ENCODE peak calls at places on chromosomes 13 and 19, in six cellular contexts. One of them, this sample, is unnamed. For H3K27me3, the result is how much of the 10 kb centered on the place peaks cover.

GRCh38 chr13:41858783-41859182 is 102.1 kb downstream of the VWA8 start:
- DNase-seq in fibroblast of lung: no peak
- DNase-seq in GM23338: no peak
- DNase-seq in AG04450: no peak
- DNase-seq in tibial artery: no peak
- DNase-seq in aorta: no peak
- DNase-seq in this sample: no peak

GRCh38 chr19:17686592-17687042 is 1.5 kb downstream of the UNC13A start:
- DNase-seq in aorta: peak
- DNase-seq in GM23338: peak
- DNase-seq in tibial artery: no peak
- DNase-seq in fibroblast of lung: no peak
- DNase-seq in AG04450: no peak
- DNase-seq in this sample: peak

GRCh38 chr13:97165527-97166425 is 56.4 kb upstream of the MBNL2 start:
- DNase-seq in aorta: no peak
- DNase-seq in AG04450: no peak
- DNase-seq in GM23338: no peak
- DNase-seq in fibroblast of lung: no peak
- DNase-seq in tibial artery: no peak
- DNase-seq in this sample: no peak

GRCh38 chr13:75417006-75417384 is 65.0 kb downstream of the TBC1D4 start:
- DNase-seq in aorta: no peak
- DNase-seq in GM23338: no peak
- DNase-seq in AG04450: no peak
- DNase-seq in fibroblast of lung: no peak
- DNase-seq in tibial artery: no peak
- DNase-seq in this sample: no peak

GRCh38 chr13:73417012-73417615 is 358.3 kb downstream of the KLF5 start:
- DNase-seq in tibial artery: no peak
- DNase-seq in GM23338: peak
- DNase-seq in AG04450: no peak
- DNase-seq in aorta: no peak
- DNase-seq in fibroblast of lung: no peak
- DNase-seq in this sample: no peak

GRCh38 chr13:101514695-101515275 is 62.3 kb downstream of the ITGBL1 start:
- DNase-seq in AG04450: peak
- DNase-seq in aorta: no peak
- DNase-seq in GM23338: peak
- DNase-seq in fibroblast of lung: peak
- DNase-seq in tibial artery: no peak
- DNase-seq in this sample: peak

GRCh38 chr19:33214621-33215020 is 11.0 kb downstream of the SLC7A10 start:
- DNase-seq in aorta: no peak
- DNase-seq in AG04450: no peak
- DNase-seq in GM23338: peak
- DNase-seq in fibroblast of lung: peak
- DNase-seq in tibial artery: no peak
- DNase-seq in this sample: peak

GRCh38 chr13:19561585-19561984 is 253 bp upstream of the TPTE2 start:
- DNase-seq in tibial artery: no peak
- DNase-seq in aorta: no peak
- DNase-seq in GM23338: no peak
- DNase-seq in fibroblast of lung: no peak
- DNase-seq in AG04450: no peak
- DNase-seq in this sample: no peak

GRCh38 chr13:109154146-109154545 is 524.7 kb downstream of the MYO16 start:
- DNase-seq in fibroblast of lung: peak
- DNase-seq in tibial artery: no peak
- DNase-seq in AG04450: no peak
- DNase-seq in aorta: no peak
- DNase-seq in GM23338: no peak
- DNase-seq in this sample: no peak

GRCh38 chr13:30618186-30618937 is 642 bp downstream of the USPL1 start:
- DNase-seq in aorta: no peak
- DNase-seq in tibial artery: peak
- DNase-seq in fibroblast of lung: no peak
- DNase-seq in AG04450: no peak
- DNase-seq in GM23338: no peak
- DNase-seq in this sample: no peak

DNA sequence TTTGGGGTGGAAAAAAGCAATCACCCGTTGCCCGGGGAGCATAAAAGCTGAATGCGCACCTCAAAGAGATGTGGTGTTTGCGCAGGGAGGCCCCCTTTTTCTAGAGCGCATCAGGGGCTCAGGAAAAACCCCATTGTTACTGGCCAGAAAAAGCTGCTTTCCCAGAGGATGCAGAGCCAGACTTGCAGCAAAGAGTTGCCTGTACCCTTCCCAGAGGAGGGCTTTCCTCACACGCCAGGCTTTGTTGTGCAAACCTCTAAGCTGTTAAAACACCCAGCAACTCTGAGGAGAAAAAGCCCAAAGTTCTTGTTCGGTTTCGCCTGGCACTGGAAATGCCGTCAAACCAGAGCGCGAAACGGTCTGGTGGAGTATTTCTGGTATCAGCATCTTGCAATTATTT is 29.3 kb downstream of the GSX1 start:
- DNase-seq in tibial artery: no peak
- DNase-seq in aorta: no peak
- DNase-seq in GM23338: peak
- DNase-seq in fibroblast of lung: peak
- DNase-seq in AG04450: no peak
- DNase-seq in this sample: no peak
- H3K27me3 ChIP-seq in tibial artery: half or more
- H3K27me3 ChIP-seq in aorta: under half
- H3K27me3 ChIP-seq in GM23338: half or more
- H3K27me3 ChIP-seq in fibroblast of lung: under half
- H3K27me3 ChIP-seq in AG04450: under half
- H3K27me3 ChIP-seq in this sample: under half

GRCh38 chr19:2443116-2443784 is 13.5 kb downstream of the LMNB2 start:
- DNase-seq in tibial artery: no peak
- DNase-seq in fibroblast of lung: no peak
- DNase-seq in AG04450: no peak
- DNase-seq in GM23338: no peak
- DNase-seq in aorta: no peak
- DNase-seq in this sample: no peak

GRCh38 chr19:2444251-2445002 is 12.3 kb downstream of the LMNB2 start:
- DNase-seq in tibial artery: no peak
- DNase-seq in aorta: no peak
- DNase-seq in fibroblast of lung: no peak
- DNase-seq in AG04450: no peak
- DNase-seq in GM23338: no peak
- DNase-seq in this sample: no peak

GRCh38 chr19:2449019-2449418 is 7.7 kb downstream of the LMNB2 start:
- DNase-seq in tibial artery: no peak
- DNase-seq in fibroblast of lung: no peak
- DNase-seq in aorta: no peak
- DNase-seq in AG04450: no peak
- DNase-seq in GM23338: no peak
- DNase-seq in this sample: no peak

GRCh38 chr19:2443785-2444182 is 13.0 kb downstream of the LMNB2 start:
- DNase-seq in AG04450: no peak
- DNase-seq in tibial artery: no peak
- DNase-seq in fibroblast of lung: no peak
- DNase-seq in GM23338: no peak
- DNase-seq in aorta: no peak
- DNase-seq in this sample: no peak

GRCh38 chr19:2446390-2446789 is 10.4 kb downstream of the LMNB2 start:
- DNase-seq in tibial artery: no peak
- DNase-seq in AG04450: no peak
- DNase-seq in fibroblast of lung: no peak
- DNase-seq in aorta: no peak
- DNase-seq in GM23338: no peak
- DNase-seq in this sample: no peak
- H3K27me3 ChIP-seq in tibial artery: under half
- H3K27me3 ChIP-seq in AG04450: under half
- H3K27me3 ChIP-seq in fibroblast of lung: under half
- H3K27me3 ChIP-seq in aorta: under half
- H3K27me3 ChIP-seq in GM23338: under half
- H3K27me3 ChIP-seq in this sample: under half

DNA sequence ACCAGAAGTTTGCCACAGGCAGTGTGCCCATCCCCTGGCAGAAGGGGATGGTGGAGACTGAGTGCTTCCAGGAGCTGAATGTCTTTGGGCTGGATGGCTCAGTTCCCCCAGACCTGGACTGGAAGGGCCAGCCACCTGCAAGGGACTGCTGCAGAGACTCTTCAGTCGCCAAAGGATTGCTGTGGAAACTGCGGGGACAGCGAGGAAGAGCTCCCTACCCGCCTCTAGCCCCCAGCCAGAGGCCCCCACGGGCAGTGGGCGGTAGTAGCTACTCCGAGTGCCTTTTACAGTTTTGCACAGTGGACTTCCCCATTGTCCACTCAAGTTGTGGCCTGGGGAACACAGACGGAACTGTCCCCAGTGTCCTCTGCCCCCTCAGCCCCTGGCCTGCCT is 138.5 kb downstream of the ZDHHC20 start:
- DNase-seq in AG04450: no peak
- DNase-seq in aorta: no peak
- DNase-seq in GM23338: no peak
- DNase-seq in fibroblast of lung: no peak
- DNase-seq in tibial artery: no peak
- DNase-seq in this sample: no peak
- H3K27me3 ChIP-seq in AG04450: under half
- H3K27me3 ChIP-seq in aorta: under half
- H3K27me3 ChIP-seq in GM23338: under half
- H3K27me3 ChIP-seq in fibroblast of lung: under half
- H3K27me3 ChIP-seq in tibial artery: under half
- H3K27me3 ChIP-seq in this sample: under half

GRCh38 chr19:38399081-38399480 is 3.8 kb upstream of the FAM98C start:
- DNase-seq in aorta: peak
- DNase-seq in fibroblast of lung: no peak
- DNase-seq in AG04450: no peak
- DNase-seq in tibial artery: no peak
- DNase-seq in GM23338: no peak
- DNase-seq in this sample: no peak
- H3K27me3 ChIP-seq in aorta: under half
- H3K27me3 ChIP-seq in fibroblast of lung: under half
- H3K27me3 ChIP-seq in AG04450: under half
- H3K27me3 ChIP-seq in tibial artery: half or more
- H3K27me3 ChIP-seq in GM23338: half or more
- H3K27me3 ChIP-seq in this sample: under half

DNA sequence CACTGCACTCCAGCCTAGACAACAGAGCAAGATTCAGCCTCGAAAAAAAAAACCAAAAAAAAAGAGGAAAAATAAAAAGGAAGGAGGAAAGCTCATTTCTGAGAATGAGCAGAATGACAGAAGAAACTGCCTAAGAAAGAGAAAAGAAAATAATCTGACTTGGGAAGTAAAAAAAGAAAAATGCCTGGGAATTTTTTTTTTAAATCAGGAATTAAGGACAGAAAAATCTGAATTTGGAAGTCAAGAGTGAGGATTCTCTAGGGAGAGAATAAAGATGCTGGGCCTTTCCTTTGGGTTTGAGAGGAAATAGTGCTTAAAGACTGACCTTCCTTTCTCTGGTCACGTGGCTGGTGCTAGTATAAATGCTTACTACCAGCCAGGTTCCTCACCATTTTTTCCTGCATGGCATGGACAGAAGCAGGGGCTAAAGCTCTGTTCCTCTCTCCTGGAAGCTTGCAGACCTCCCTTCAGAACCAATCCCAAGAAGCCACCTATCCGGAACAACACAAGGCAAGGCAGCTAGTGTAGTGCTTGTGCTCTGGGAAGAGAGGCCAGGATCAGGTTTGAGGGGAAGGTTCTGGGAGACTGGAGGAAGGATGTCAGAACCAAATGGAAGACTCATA is at the start of gene FFAR2:
- DNase-seq in aorta: no peak
- DNase-seq in GM23338: no peak
- DNase-seq in tibial artery: no peak
- DNase-seq in AG04450: no peak
- DNase-seq in fibroblast of lung: no peak
- DNase-seq in this sample: no peak
- H3K27me3 ChIP-seq in aorta: under half
- H3K27me3 ChIP-seq in GM23338: under half
- H3K27me3 ChIP-seq in tibial artery: under half
- H3K27me3 ChIP-seq in AG04450: under half
- H3K27me3 ChIP-seq in fibroblast of lung: under half
- H3K27me3 ChIP-seq in this sample: under half

GRCh38 chr13:111584101-111584500 is 263.7 kb downstream of the TEX29 start:
- DNase-seq in fibroblast of lung: no peak
- DNase-seq in GM23338: no peak
- DNase-seq in tibial artery: no peak
- DNase-seq in AG04450: no peak
- DNase-seq in aorta: peak
- DNase-seq in this sample: no peak
- H3K27me3 ChIP-seq in fibroblast of lung: under half
- H3K27me3 ChIP-seq in GM23338: under half
- H3K27me3 ChIP-seq in tibial artery: under half
- H3K27me3 ChIP-seq in AG04450: under half
- H3K27me3 ChIP-seq in aorta: under half
- H3K27me3 ChIP-seq in this sample: under half

GRCh38 chr19:6510618-6511017 is 8.5 kb upstream of the TUBB4A start:
- DNase-seq in AG04450: no peak
- DNase-seq in aorta: no peak
- DNase-seq in fibroblast of lung: no peak
- DNase-seq in tibial artery: no peak
- DNase-seq in GM23338: no peak
- DNase-seq in this sample: no peak
- H3K27me3 ChIP-seq in AG04450: under half
- H3K27me3 ChIP-seq in aorta: under half
- H3K27me3 ChIP-seq in fibroblast of lung: under half
- H3K27me3 ChIP-seq in tibial artery: under half
- H3K27me3 ChIP-seq in GM23338: under half
- H3K27me3 ChIP-seq in this sample: under half

GRCh38 chr19:42313096-42313839 is at the start of gene TMEM145:
- DNase-seq in fibroblast of lung: peak
- DNase-seq in AG04450: no peak
- DNase-seq in GM23338: peak
- DNase-seq in aorta: no peak
- DNase-seq in tibial artery: no peak
- DNase-seq in this sample: no peak

GRCh38 chr19:42313840-42314755 is 989 bp downstream of the TMEM145 start:
- DNase-seq in AG04450: no peak
- DNase-seq in GM23338: no peak
- DNase-seq in tibial artery: no peak
- DNase-seq in fibroblast of lung: no peak
- DNase-seq in aorta: no peak
- DNase-seq in this sample: no peak

GRCh38 chr19:42317535-42317934 is 4.4 kb downstream of the TMEM145 start:
- DNase-seq in GM23338: no peak
- DNase-seq in AG04450: no peak
- DNase-seq in aorta: no peak
- DNase-seq in fibroblast of lung: no peak
- DNase-seq in tibial artery: no peak
- DNase-seq in this sample: no peak

GRCh38 chr19:42316223-42317211 is 3.4 kb downstream of the TMEM145 start:
- DNase-seq in AG04450: no peak
- DNase-seq in aorta: no peak
- DNase-seq in tibial artery: no peak
- DNase-seq in GM23338: no peak
- DNase-seq in fibroblast of lung: peak
- DNase-seq in this sample: no peak

DNA sequence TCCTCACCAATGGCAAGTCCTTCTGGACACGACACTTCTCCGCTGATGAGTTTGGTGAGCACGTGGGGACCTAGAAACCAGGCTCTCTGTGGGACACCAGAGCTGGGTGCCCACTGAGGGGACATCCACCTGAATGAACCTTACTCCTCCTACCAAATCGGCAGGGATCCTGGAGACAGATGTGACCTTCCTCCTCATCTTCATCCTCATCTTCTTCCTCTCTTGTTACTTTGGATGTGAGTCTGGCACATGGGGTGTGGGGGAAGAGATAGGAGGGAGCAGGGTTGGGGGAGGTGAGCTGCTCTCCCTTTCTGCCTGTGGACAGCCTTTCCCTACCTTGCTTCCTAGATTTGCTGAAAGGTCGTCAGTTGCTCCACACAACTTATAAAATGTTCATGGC is 1.9 kb downstream of the TMEM145 start:
- DNase-seq in tibial artery: no peak
- DNase-seq in GM23338: no peak
- DNase-seq in fibroblast of lung: no peak
- DNase-seq in aorta: no peak
- DNase-seq in AG04450: no peak
- DNase-seq in this sample: no peak
- H3K27me3 ChIP-seq in tibial artery: half or more
- H3K27me3 ChIP-seq in GM23338: under half
- H3K27me3 ChIP-seq in fibroblast of lung: under half
- H3K27me3 ChIP-seq in aorta: under half
- H3K27me3 ChIP-seq in AG04450: under half
- H3K27me3 ChIP-seq in this sample: under half